ENCODE peak calls at places on chromosomes 16 and 17, in four cellular contexts. C is suprapubic skin, E is HL-60, Q is GM12878. H is an unnamed sample.

GRCh38 chr17:71486171-71486740 is 634.6 kb upstream of the SOX9 start:
- DNase-seq in C (no peak), E (no peak), Q (no peak), H (no peak)

GRCh38 chr16:89244754-89245153 is 27.3 kb downstream of the ZNF778 start:
- DNase-seq in E (no peak), C (no peak), Q (no peak), H (peak)

GRCh38 chr17:80063815-80064585 is 27.6 kb downstream of the CCDC40 start:
- DNase-seq in Q (no peak), C (no peak), E (peak), H (peak)

GRCh38 chr16:80167657-80168056 is 373.1 kb upstream of the DYNLRB2 start:
- DNase-seq in E (no peak), Q (no peak), C (no peak), H (no peak)

GRCh38 chr17:56185905-56186783 is 32.9 kb downstream of the ANKFN1 start:
- DNase-seq in E (peak), Q (no peak), C (no peak), H (no peak)

GRCh38 chr17:60792250-60792898 is 114.7 kb downstream of the BCAS3 start:
- DNase-seq in C (no peak), Q (no peak), E (peak), H (no peak)

GRCh38 chr16:15777533-15778203 is 79.2 kb downstream of the MYH11 start:
- DNase-seq in Q (no peak), E (peak), C (no peak), H (no peak)

GRCh38 chr17:81127526-81128177 is 37.7 kb upstream of the PVALEF start:
- DNase-seq in E (no peak), Q (no peak), C (no peak), H (peak)

GRCh38 chr17:51166987-51167931 is 1.0 kb downstream of the NME2 start:
- DNase-seq in E (peak), C (peak), Q (no peak), H (peak)

GRCh38 chr16:11796227-11797165 is 562 bp downstream of the ZC3H7A start:
- DNase-seq in E (peak), Q (no peak), C (peak), H (peak)

GRCh38 chr17:34598161-34598776 is 18.9 kb downstream of the TMEM132E start:
- DNase-seq in Q (no peak), E (no peak), C (no peak), H (no peak)

GRCh38 chr17:76432004-76432403 is 20.9 kb downstream of the UBE2O start:
- DNase-seq in C (no peak), Q (no peak), E (no peak), H (no peak)

GRCh38 chr17:81807210-81807719 is 3.3 kb downstream of the GCGR start:
- DNase-seq in Q (no peak), C (no peak), E (no peak), H (no peak)

GRCh38 chr16:74372953-74373846 is 2.9 kb upstream of the NPIPB15 start:
- DNase-seq in E (no peak), C (no peak), Q (no peak), H (no peak)

GRCh38 chr17:36657390-36657762 is 56.0 kb downstream of the MRM1 start:
- DNase-seq in C (no peak), Q (no peak), E (no peak), H (no peak)

GRCh38 chr16:4846901-4847773 is at the start of the genes GLYR1 and UBN1:
- DNase-seq in E (peak), C (peak), Q (peak), H (peak)

DNA sequence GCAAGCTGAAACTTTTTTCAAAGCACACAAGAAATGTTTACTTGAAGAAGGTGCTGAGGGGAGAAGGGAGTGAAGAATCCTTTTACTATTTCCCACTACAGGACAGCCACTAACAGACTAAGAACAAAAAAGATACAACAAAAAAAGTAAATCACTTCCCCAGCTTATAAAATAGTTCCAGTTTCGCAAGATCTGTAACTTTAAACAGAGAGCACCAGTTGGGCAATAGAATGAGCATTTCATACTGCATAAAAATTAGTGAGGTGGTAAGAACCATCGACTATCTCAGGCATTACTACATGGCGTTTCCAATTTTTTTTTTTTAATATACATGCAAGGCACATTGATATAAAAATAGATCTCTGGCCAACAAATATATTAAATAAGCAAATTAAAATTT is 11.1 kb downstream of the CRYBA1 start:
- DNase-seq in C (no peak), Q (no peak), E (no peak), H (no peak)
- TF ChIP-seq POLR2AphosphoS5 in C (no peak), Q (no peak), E (no peak), H (no peak)

GRCh38 chr16:14013571-14014283 is 57.4 kb upstream of the MRTFB start:
- DNase-seq in Q (no peak), E (no peak), C (peak), H (peak)
- TF ChIP-seq POLR2AphosphoS5 in Q (no peak), E (no peak), C (peak), H (peak)

DNA sequence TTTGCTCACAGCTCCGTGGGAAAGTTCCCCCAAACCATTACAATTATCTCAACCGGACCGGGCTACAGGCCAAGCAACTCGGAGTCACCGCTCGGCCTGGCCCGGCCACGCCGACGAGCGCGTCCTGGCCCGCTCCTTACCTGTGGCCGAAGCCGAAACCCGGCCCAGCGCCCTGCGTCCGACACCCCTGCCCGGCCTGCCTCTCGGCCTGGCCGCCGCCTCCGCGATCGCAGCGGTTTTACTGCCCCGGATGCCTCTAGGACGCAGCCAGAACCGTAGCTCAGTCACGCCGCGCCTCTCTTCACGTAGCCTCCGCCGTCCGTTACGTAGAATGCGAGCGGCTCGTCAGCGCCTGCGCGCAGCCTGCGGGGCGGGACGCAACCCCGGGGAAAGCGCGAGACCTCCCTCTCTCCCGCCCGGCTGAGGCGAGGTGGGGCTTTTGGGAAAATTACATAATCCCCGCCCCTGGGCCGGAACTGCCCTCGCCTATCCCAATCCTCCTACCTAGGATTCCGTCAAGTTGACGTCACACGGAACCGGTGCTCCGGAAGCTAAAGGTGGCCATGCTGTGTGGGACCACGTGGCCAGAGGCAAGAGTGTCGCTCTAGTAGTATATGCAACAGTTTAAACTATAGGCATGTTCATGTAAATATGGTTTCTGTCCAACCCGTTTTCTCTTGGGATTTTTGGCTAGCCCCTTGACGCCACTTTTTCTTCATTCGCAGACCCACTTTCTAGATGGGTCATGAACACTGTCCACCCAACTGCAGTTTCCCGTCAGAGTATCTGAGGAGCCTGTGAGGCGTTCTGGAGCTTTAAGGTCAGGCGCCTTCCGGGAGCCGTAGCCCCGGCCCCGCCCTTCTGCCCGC is at the start of gene CCDC47:
- DNase-seq in E (peak), C (peak), Q (peak), H (peak)
- TF ChIP-seq POLR2AphosphoS5 in E (peak), C (peak), Q (peak), H (peak)

DNA sequence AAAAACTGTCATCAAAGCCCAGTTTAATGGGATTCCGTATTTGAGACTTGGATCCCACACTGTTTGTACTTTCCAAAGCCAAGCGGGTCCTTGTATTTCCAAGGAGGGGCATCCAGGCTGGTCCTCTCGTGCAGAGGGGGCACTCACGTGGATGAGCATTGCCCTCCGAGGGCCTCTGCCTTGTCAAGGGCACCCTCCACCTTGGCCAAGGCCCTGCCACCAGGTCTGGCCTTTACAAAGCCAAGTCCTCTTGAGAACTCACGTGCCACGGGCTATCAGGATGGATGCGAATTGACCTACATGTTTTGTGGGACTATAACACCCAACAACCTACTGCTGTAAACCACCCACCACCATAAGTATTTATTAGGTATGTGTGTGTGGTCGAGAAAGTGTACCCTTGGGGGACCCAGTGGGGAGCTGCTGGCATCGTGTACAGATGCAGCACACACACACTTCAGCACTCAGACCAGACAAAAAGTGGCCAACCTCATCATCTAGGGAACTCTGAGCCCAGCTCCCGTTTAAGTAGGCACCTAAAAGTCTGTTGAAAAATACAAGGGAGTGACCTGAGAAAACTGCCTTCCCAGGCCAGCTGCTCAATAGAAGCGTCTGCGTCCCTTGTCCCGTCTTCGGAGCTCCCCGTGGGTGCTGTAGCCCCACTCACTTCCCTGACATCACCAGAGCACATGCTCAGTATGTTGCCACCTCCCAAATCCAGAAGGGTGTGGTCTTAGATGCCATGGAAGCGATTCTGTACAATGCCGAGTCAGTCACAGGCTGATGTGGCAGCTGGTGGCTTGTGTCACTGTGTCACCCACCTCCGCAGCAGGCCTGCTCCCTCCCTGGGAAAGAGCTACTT is 12.9 kb downstream of the MAP1LC3B start:
- DNase-seq in C (no peak), Q (no peak), E (no peak), H (no peak)
- TF ChIP-seq POLR2AphosphoS5 in C (no peak), Q (no peak), E (no peak), H (no peak)

GRCh38 chr17:20996724-20997615 is 45.8 kb downstream of the USP22 start:
- DNase-seq in Q (no peak), C (peak), E (no peak), H (no peak)

GRCh38 chr17:20998571-20999043 is 44.2 kb downstream of the USP22 start:
- DNase-seq in C (no peak), Q (no peak), E (no peak), H (no peak)

GRCh38 chr17:20995873-20996723 is 46.7 kb downstream of the USP22 start:
- DNase-seq in Q (no peak), E (no peak), C (no peak), H (no peak)

GRCh38 chr17:20999044-20999573 is 43.7 kb downstream of the USP22 start:
- DNase-seq in Q (no peak), C (no peak), E (no peak), H (peak)

GRCh38 chr17:20997711-20998570 is 44.9 kb downstream of the USP22 start:
- DNase-seq in Q (no peak), C (peak), E (no peak), H (no peak)
- TF ChIP-seq POLR2AphosphoS5 in Q (no peak), C (no peak), E (no peak), H (no peak)

DNA sequence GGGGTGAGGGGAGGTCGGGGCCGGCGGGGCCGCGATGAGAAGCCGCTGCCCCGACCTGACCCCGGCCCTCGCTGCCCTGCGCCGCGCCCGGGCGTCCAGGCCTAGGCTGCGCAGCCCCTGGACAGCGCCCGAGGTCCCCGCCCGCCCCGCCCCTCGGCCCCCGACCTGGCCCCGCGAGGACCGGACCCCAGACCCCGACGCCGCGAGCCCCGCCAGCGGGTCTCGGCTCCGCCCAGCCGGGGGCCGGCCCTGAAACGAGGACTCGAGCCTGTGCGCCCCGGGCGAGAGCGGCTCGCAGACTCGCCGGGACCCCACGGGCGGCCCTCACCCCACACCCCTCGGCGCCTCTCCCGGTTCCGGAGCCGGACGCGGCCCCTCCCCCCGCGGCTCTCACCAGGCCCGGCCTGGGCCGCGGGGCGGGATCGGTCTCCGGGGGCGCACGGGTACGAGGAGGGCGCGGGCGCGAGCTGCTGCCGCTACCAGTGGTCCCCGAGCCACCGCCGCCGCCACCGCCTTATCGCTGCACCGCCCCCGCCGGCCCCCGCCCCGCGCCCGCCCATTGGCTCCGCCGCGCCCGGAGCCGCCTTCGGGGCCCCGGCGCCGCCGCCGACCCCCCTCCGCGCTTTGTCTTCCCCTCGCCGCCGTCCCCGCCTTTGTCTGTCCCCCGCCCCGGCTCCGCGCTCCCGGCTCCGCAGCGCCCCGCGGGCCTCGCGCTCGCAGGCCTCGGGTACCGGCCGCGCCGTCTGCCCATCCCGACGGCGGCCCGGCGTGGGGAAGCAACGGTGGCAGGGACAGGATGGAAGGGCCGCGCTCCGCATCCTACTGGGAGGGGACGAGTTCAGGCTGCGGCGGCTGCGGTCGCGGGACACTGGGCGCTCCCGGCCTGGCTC is at the start of gene LIMD2:
- DNase-seq in C (peak), E (peak), Q (no peak), H (peak)
- TF ChIP-seq POLR2AphosphoS5 in C (no peak), E (no peak), Q (no peak), H (no peak)

DNA sequence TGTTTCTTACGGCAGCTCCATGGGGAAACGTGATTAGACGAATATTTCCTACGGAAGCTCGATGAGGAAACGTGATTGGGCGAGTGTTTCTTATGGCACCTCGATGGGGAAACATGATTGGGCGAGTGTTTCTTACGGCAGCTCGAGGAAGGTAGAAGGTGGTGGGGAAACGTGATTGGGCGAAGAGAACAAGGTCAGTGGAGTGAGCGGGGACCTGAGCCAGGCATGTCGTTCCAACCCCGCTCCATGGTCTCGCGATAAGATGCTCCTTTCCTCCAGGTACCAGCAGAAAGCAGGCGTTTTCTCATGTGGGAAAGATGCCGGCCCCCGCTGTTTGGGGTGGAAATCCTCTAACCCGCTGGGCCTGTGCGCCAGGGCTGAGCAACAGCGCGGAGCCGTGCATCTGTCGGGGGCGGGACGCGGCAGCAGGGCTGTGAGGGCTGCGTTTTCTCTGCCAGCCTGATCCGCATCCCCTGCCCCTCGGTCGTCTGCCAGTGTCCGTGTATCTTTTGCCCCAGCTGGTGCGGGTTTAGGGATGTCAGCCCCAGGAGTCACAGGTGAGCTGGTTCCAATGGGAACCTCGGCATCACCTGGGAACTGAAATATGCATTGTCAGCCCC is 25.6 kb upstream of the DOC2B start:
- DNase-seq in E (no peak), C (no peak), Q (no peak), H (no peak)
- TF ChIP-seq POLR2AphosphoS5 in E (no peak), C (no peak), Q (no peak), H (no peak)

GRCh38 chr17:67488161-67488560 is 111.1 kb downstream of the PITPNC1 start:
- DNase-seq in E (no peak), C (peak), Q (no peak), H (no peak)
- TF ChIP-seq POLR2AphosphoS5 in E (no peak), C (no peak), Q (no peak), H (no peak)

GRCh38 chr16:48173877-48174276 is 18.1 kb upstream of the ABCC12 start:
- DNase-seq in C (no peak), Q (no peak), E (no peak), H (no peak)

GRCh38 chr16:48172682-48173081 is 16.9 kb upstream of the ABCC12 start:
- DNase-seq in E (no peak), C (no peak), Q (no peak), H (no peak)

GRCh38 chr16:48168089-48168488 is 12.3 kb upstream of the ABCC12 start:
- DNase-seq in C (no peak), Q (no peak), E (peak), H (no peak)

GRCh38 chr16:48165961-48166578 is 10.3 kb upstream of the ABCC12 start:
- DNase-seq in Q (no peak), E (no peak), C (no peak), H (no peak)

DNA sequence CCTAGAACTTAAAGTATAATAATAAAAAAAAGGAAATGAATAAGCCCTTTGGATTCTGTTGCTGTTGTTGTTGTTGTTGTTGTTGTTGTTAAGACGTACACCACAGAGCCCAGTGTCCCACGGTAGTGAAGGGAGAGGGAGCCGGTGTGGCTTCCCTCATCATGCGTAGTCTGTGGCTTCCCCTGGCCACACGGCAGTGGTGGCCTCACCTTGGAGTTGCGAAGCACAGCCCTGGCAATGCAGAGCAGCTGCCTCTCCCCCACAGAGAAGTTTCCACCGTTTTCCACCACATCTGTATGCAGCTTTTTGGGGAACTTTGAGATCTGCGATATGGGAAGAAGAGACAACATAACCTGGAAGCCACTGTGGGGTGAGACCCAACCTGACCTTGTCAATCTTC is 14.1 kb upstream of the ABCC12 start:
- DNase-seq in C (no peak), Q (no peak), E (peak), H (no peak)
- TF ChIP-seq POLR2AphosphoS5 in C (no peak), Q (no peak), E (peak), H (no peak)

H was measured in upper lobe of left lung.